ENCODE peak calls at places on chromosomes 2 and 18, in six cellular contexts. B is A549, H is K562, Y is IMR-90, E is HepG2, M is GM12878. F is an unnamed sample.

GRCh38 chr18:35974181-35974580 is 1.7 kb downstream of the RMP24 start:
- DNase-seq in B (no peak), H (no peak), Y (no peak), E (no peak), M (no peak), F (no peak)

GRCh38 chr2:227324671-227325055 is 388 bp upstream of the MFF start:
- DNase-seq in B (peak; percentile 31), H (peak; percentile 22), Y (peak; percentile 32), E (no peak), M (no peak), F (peak; percentile 25)

GRCh38 chr2:84309281-84309680 is 149.8 kb downstream of the SUCLG1 start:
- DNase-seq in B (no peak), H (no peak), Y (no peak), E (no peak), M (no peak), F (no peak)

GRCh38 chr2:39671606-39672005 is 5.9 kb downstream of the TMEM178A start:
- DNase-seq in B (no peak), H (no peak), Y (no peak), E (no peak), M (no peak), F (no peak)

GRCh38 chr18:33906046-33906445 is 318.7 kb downstream of the NOL4 start:
- DNase-seq in B (no peak), H (no peak), Y (no peak), E (no peak), M (no peak), F (no peak)

GRCh38 chr18:12552884-12553242 is 105.0 kb downstream of the SPIRE1 start:
- DNase-seq in B (no peak), H (no peak), Y (no peak), E (no peak), M (no peak), F (no peak)

GRCh38 chr2:240820607-240821428 is 799 bp upstream of the KIF1A start:
- DNase-seq in B (peak; percentile 50), H (no peak), Y (no peak), E (no peak), M (no peak), F (peak; percentile 37)

GRCh38 chr2:47346-48218 is 1.3 kb upstream of the FAM110C start:
- DNase-seq in B (no peak), H (no peak), Y (no peak), E (no peak), M (no peak), F (no peak)

GRCh38 chr2:70964596-70965386 is 13.6 kb upstream of the ANKRD53 start:
- DNase-seq in B (peak; percentile 80), H (peak; percentile 76), Y (peak; percentile 58), E (peak; percentile 22), M (no peak), F (no peak)

GRCh38 chr18:7021994-7022840 is 95.4 kb downstream of the LAMA1 start:
- DNase-seq in B (peak; percentile 52), H (peak; percentile 50), Y (peak; percentile 43), E (peak; percentile 76), M (no peak), F (peak; percentile 58)

GRCh38 chr2:102145107-102145506 is 2.6 kb downstream of the IL1R1 start:
- DNase-seq in B (no peak), H (no peak), Y (no peak), E (no peak), M (no peak), F (no peak)

GRCh38 chr2:73415906-73416305 is 30.3 kb downstream of the ALMS1 start:
- DNase-seq in B (no peak), H (no peak), Y (peak; percentile 23), E (no peak), M (no peak), F (no peak)

GRCh38 chr2:128311216-128311754 is 7.4 kb downstream of the HS6ST1 start:
- DNase-seq in B (no peak), H (no peak), Y (no peak), E (no peak), M (no peak), F (no peak)

DNA sequence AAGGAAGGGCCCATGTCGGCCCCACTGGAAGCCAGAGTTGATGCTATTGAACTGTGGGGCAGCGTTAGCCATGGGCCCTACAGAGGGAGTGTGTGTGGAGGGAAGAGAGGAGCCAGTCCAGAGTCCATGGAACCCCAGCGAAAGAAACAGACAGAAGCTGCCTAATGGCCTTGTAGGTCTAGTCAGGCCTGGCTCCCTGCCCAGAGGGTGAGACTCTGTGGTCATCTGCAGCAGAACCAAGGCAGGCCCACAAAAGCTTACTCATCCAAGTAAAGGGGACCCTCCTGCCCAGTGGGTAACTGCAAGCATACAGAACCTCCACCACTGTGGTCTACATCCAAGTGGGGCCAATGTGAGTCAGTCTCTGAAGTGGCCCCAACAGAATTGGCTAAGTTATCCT is 439.8 kb downstream of the TGIF1 start:
- DNase-seq in B (no peak), H (no peak), Y (peak; percentile 78), E (peak; percentile 9), M (no peak), F (no peak)
- TF ChIP-seq BHLHE40 in B (no peak), H (no peak), Y (no peak), E (no peak), M (no peak), F (no peak)

GRCh38 chr18:73594749-73595148 is 552.9 kb downstream of the FBXO15 start:
- DNase-seq in B (no peak), H (no peak), Y (peak; percentile 41), E (no peak), M (no peak), F (no peak)
- TF ChIP-seq BHLHE40 in B (no peak), H (no peak), Y (no peak), E (no peak), M (no peak), F (no peak)

DNA sequence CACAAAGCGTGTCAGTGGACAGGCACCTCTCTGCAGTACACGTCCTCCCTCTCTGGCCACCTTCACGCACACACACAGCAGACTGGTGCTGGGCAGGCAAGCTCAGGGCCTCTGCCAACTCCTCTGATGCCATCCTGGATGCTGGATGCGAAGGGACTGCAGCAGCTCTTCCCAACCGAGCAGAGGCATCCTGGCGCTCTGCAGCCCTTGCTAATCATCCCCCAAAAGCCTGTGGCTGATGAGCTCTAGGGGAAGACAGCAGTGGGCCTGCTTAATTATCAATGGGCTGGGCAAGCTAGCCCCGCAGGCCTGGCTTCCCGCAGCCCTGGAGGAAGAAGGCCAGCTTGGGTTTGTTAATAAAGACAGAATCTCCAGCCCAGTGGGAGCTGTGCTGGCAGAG is 71.3 kb upstream of the TEX51 start:
- DNase-seq in B (no peak), H (no peak), Y (no peak), E (no peak), M (no peak), F (no peak)
- TF ChIP-seq BHLHE40 in B (no peak), H (no peak), Y (no peak), E (no peak), M (no peak), F (no peak)

DNA sequence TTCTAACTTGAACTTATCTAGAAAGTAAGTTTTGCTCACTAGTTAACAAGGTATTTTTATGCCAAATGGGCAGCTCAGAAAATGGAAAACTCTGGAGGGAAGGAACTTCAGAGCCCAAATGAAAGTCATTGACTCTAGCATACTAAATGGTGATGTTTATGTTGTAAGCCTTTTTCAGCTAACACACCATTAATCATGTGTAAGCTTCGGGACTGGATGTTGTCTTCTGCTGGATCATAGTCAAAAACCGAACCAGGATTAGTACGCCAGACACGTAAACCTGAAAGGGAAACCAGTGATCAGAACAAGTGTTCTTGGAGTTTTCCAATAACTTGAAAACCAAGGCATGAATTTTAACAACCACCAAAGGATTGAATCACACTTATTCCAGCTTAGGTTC is 81.8 kb downstream of the RIF1 start:
- DNase-seq in B (no peak), H (no peak), Y (peak; percentile 15), E (no peak), M (no peak), F (no peak)
- TF ChIP-seq BHLHE40 in B (no peak), H (no peak), Y (no peak), E (no peak), M (no peak), F (no peak)

GRCh38 chr2:80020061-80020460 is 284.5 kb downstream of the LRRTM1 start:
- DNase-seq in B (no peak), H (no peak), Y (peak; percentile 52), E (no peak), M (no peak), F (no peak)
- TF ChIP-seq BHLHE40 in B (no peak), H (no peak), Y (no peak), E (no peak), M (no peak), F (no peak)

GRCh38 chr2:86746903-86747302 is 26.8 kb downstream of the RMND5A start:
- DNase-seq in B (no peak), H (no peak), Y (no peak), E (no peak), M (no peak), F (no peak)

GRCh38 chr2:86751778-86752177 is 31.7 kb downstream of the RMND5A start:
- DNase-seq in B (no peak), H (no peak), Y (no peak), E (no peak), M (no peak), F (no peak)

GRCh38 chr2:86744152-86744551 is 24.1 kb downstream of the RMND5A start:
- DNase-seq in B (no peak), H (no peak), Y (no peak), E (no peak), M (no peak), F (no peak)

GRCh38 chr2:86750240-86750839 is 30.2 kb downstream of the RMND5A start:
- DNase-seq in B (no peak), H (no peak), Y (no peak), E (no peak), M (no peak), F (no peak)

GRCh38 chr2:86747708-86748627 is 27.9 kb downstream of the RMND5A start:
- DNase-seq in B (no peak), H (no peak), Y (peak; percentile 90), E (peak; percentile 12), M (no peak), F (no peak)
- TF ChIP-seq BHLHE40 in B (no peak), H (no peak), Y (no peak), E (no peak), M (no peak), F (no peak)

GRCh38 chr2:204353823-204354222 is 191.5 kb upstream of the PARD3B start:
- DNase-seq in B (no peak), H (no peak), Y (peak; percentile 39), E (no peak), M (no peak), F (no peak)
- TF ChIP-seq BHLHE40 in B (no peak), H (no peak), Y (no peak), E (no peak), M (no peak), F (no peak)

GRCh38 chr2:42012651-42013050 is 35.2 kb upstream of the PKDCC start:
- DNase-seq in B (no peak), H (no peak), Y (no peak), E (no peak), M (no peak), F (no peak)
- TF ChIP-seq BHLHE40 in B (no peak), H (no peak), Y (no peak), E (no peak), M (no peak), F (no peak)

GRCh38 chr18:68177807-68178702 is 536.9 kb downstream of the TMX3 start:
- DNase-seq in B (no peak), H (no peak), Y (peak; percentile 99), E (peak; percentile 74), M (no peak), F (no peak)
- TF ChIP-seq BHLHE40 in B (no peak), H (no peak), Y (peak; percentile 88), E (no peak), M (no peak), F (no peak)